ENCODE peak calls at places on chromosomes 12 and 14, in six cellular contexts. Z, N, A, O, K and U are unnamed samples.

GRCh38 chr12:42587564-42588307 is 1.8 kb downstream of the PRICKLE1 start:
- DNase-seq in N (no peak), K (no peak), Z (no peak), O (no peak), A (no peak), U (no peak)

GRCh38 chr12:72077111-72077820 is 138.6 kb downstream of the TPH2 start:
- DNase-seq in A (no peak), Z (no peak), O (no peak), N (no peak), K (no peak), U (no peak)

GRCh38 chr12:50401383-50402155 is 884 bp downstream of the LARP4 start:
- DNase-seq in Z (peak; percentile 39), N (peak; percentile 9), A (no peak), K (no peak), O (no peak), U (no peak)

GRCh38 chr12:122454250-122454721 is 31.8 kb upstream of the CLIP1 start:
- DNase-seq in O (no peak), N (no peak), Z (no peak), A (no peak), K (no peak), U (no peak)

GRCh38 chr12:71128191-71128590 is 29.6 kb downstream of the TSPAN8 start:
- DNase-seq in O (no peak), N (no peak), A (no peak), K (no peak), Z (peak; percentile 44), U (peak; percentile 55)

GRCh38 chr14:91143862-91144261 is 30.0 kb downstream of the DGLUCY start:
- DNase-seq in N (no peak), Z (no peak), O (peak; percentile 40), A (peak; percentile 22), K (no peak), U (no peak)

GRCh38 chr12:45986646-45987338 is 3.6 kb downstream of the SCAF11 start:
- DNase-seq in A (no peak), K (no peak), N (no peak), O (no peak), Z (no peak), U (no peak)

GRCh38 chr12:46675736-46676135 is 150.1 kb downstream of the SLC38A4 start:
- DNase-seq in K (no peak), Z (peak; percentile 28), O (no peak), A (peak; percentile 52), N (no peak), U (no peak)

GRCh38 chr12:107749094-107749493 is 11.8 kb downstream of the PRDM4 start:
- DNase-seq in O (no peak), K (no peak), Z (no peak), A (peak; percentile 19), N (no peak), U (no peak)